ENCODE peak calls at places on chromosomes 13 and 19, in eight cellular contexts. One of them, this sample, is unnamed.

GRCh38 chr13:45370922-45371406 is 30.0 kb upstream of the TPT1 start:
- DNase-seq in A549: peak
- DNase-seq in H1: peak
- DNase-seq in K562: peak
- DNase-seq in stomach: peak
- DNase-seq in upper lobe of left lung: peak
- DNase-seq in SK-N-SH: peak
- DNase-seq in ovary: peak
- DNase-seq in this sample: no peak

GRCh38 chr13:111302045-111302722 is 18.3 kb upstream of the TEX29 start:
- DNase-seq in A549: no peak
- DNase-seq in H1: no peak
- DNase-seq in K562: no peak
- DNase-seq in stomach: no peak
- DNase-seq in upper lobe of left lung: no peak
- DNase-seq in SK-N-SH: no peak
- DNase-seq in ovary: no peak
- DNase-seq in this sample: no peak

GRCh38 chr13:98778749-98779148 is 26.3 kb upstream of the SLC15A1 start:
- DNase-seq in A549: no peak
- DNase-seq in H1: no peak
- DNase-seq in K562: no peak
- DNase-seq in stomach: no peak
- DNase-seq in upper lobe of left lung: no peak
- DNase-seq in SK-N-SH: no peak
- DNase-seq in ovary: no peak
- DNase-seq in this sample: no peak

GRCh38 chr19:49157445-49158224 is at the start of gene TRPM4:
- DNase-seq in A549: peak
- DNase-seq in H1: peak
- DNase-seq in K562: peak
- DNase-seq in stomach: peak
- DNase-seq in upper lobe of left lung: peak
- DNase-seq in SK-N-SH: peak
- DNase-seq in ovary: peak
- DNase-seq in this sample: peak

GRCh38 chr13:49374585-49375290 is 69.1 kb downstream of the CAB39L start:
- DNase-seq in A549: no peak
- DNase-seq in H1: no peak
- DNase-seq in K562: peak
- DNase-seq in stomach: no peak
- DNase-seq in upper lobe of left lung: no peak
- DNase-seq in SK-N-SH: no peak
- DNase-seq in ovary: no peak
- DNase-seq in this sample: no peak

GRCh38 chr13:99677388-99677951 is 176.2 kb downstream of the TM9SF2 start:
- DNase-seq in A549: no peak
- DNase-seq in H1: no peak
- DNase-seq in K562: no peak
- DNase-seq in stomach: no peak
- DNase-seq in upper lobe of left lung: no peak
- DNase-seq in SK-N-SH: peak
- DNase-seq in ovary: no peak
- DNase-seq in this sample: no peak

GRCh38 chr13:29497137-29497654 is 98.3 kb downstream of the SLC7A1 start:
- DNase-seq in A549: no peak
- DNase-seq in H1: no peak
- DNase-seq in K562: no peak
- DNase-seq in stomach: no peak
- DNase-seq in upper lobe of left lung: peak
- DNase-seq in SK-N-SH: no peak
- DNase-seq in ovary: peak
- DNase-seq in this sample: no peak

GRCh38 chr19:29098863-29099481 is 114.0 kb downstream of the UQCRFS1 start:
- DNase-seq in A549: peak
- DNase-seq in H1: no peak
- DNase-seq in K562: peak
- DNase-seq in stomach: peak
- DNase-seq in upper lobe of left lung: peak
- DNase-seq in SK-N-SH: no peak
- DNase-seq in ovary: no peak
- DNase-seq in this sample: peak

GRCh38 chr19:29533578-29534544 is 8.1 kb downstream of the VSTM2B start:
- DNase-seq in A549: no peak
- DNase-seq in H1: peak
- DNase-seq in K562: no peak
- DNase-seq in stomach: peak
- DNase-seq in upper lobe of left lung: peak
- DNase-seq in SK-N-SH: no peak
- DNase-seq in ovary: no peak
- DNase-seq in this sample: peak

GRCh38 chr13:95540848-95541247 is 11.7 kb upstream of the CLDN10 start:
- DNase-seq in A549: no peak
- DNase-seq in H1: no peak
- DNase-seq in K562: no peak
- DNase-seq in stomach: no peak
- DNase-seq in upper lobe of left lung: no peak
- DNase-seq in SK-N-SH: no peak
- DNase-seq in ovary: no peak
- DNase-seq in this sample: no peak

GRCh38 chr19:6350688-6351087 is 10.6 kb upstream of the CLPP start:
- DNase-seq in A549: no peak
- DNase-seq in H1: no peak
- DNase-seq in K562: no peak
- DNase-seq in stomach: no peak
- DNase-seq in upper lobe of left lung: no peak
- DNase-seq in SK-N-SH: no peak
- DNase-seq in ovary: no peak
- DNase-seq in this sample: no peak

GRCh38 chr13:39506559-39507390 is 96.2 kb downstream of the LHFPL6 start:
- DNase-seq in A549: no peak
- DNase-seq in H1: no peak
- DNase-seq in K562: no peak
- DNase-seq in stomach: no peak
- DNase-seq in upper lobe of left lung: no peak
- DNase-seq in SK-N-SH: no peak
- DNase-seq in ovary: no peak
- DNase-seq in this sample: no peak

GRCh38 chr19:12955996-12956395 is 1.0 kb downstream of the GADD45GIP1 start:
- DNase-seq in A549: no peak
- DNase-seq in H1: no peak
- DNase-seq in K562: no peak
- DNase-seq in stomach: no peak
- DNase-seq in upper lobe of left lung: no peak
- DNase-seq in SK-N-SH: no peak
- DNase-seq in ovary: no peak
- DNase-seq in this sample: no peak

GRCh38 chr13:20714161-20714560 is 10.7 kb downstream of the IL17D start:
- DNase-seq in A549: no peak
- DNase-seq in H1: no peak
- DNase-seq in K562: no peak
- DNase-seq in stomach: no peak
- DNase-seq in upper lobe of left lung: peak
- DNase-seq in SK-N-SH: no peak
- DNase-seq in ovary: no peak
- DNase-seq in this sample: no peak

GRCh38 chr13:77693449-77693940 is 4.0 kb upstream of the SLAIN1 start:
- DNase-seq in A549: no peak
- DNase-seq in H1: no peak
- DNase-seq in K562: no peak
- DNase-seq in stomach: no peak
- DNase-seq in upper lobe of left lung: no peak
- DNase-seq in SK-N-SH: no peak
- DNase-seq in ovary: no peak
- DNase-seq in this sample: no peak

DNA sequence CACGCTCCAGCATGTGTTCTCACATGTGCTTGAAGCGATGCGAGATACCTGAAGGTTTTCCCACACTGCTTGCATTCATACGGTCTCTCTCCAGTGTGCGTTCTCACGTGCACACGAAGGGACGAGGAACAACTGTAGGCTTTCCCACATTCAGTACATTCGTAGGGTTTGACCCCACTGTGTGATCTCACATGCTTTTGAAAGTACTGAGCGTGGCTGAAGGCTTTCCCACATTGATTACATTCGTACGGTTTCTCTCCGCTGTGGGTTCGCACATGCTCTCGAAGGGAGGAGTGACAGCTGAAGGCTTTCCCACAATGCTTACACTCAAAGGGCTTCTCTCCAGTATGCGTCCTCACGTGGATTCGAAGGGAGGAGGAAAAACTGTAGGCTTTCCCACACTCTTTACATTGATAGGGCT is 11.3 kb downstream of the ZNF77 start:
- DNase-seq in A549: no peak
- DNase-seq in H1: no peak
- DNase-seq in K562: no peak
- DNase-seq in stomach: no peak
- DNase-seq in upper lobe of left lung: no peak
- DNase-seq in SK-N-SH: no peak
- DNase-seq in ovary: no peak
- DNase-seq in this sample: no peak
- H3K4me3 ChIP-seq in A549: no peak
- H3K4me3 ChIP-seq in H1: no peak
- H3K4me3 ChIP-seq in K562: no peak
- H3K4me3 ChIP-seq in stomach: no peak
- H3K4me3 ChIP-seq in upper lobe of left lung: no peak
- H3K4me3 ChIP-seq in SK-N-SH: peak
- H3K4me3 ChIP-seq in ovary: no peak
- H3K4me3 ChIP-seq in this sample: no peak

GRCh38 chr13:68574053-68574452 is 1343.9 kb upstream of the PCDH9 start:
- DNase-seq in A549: no peak
- DNase-seq in H1: no peak
- DNase-seq in K562: no peak
- DNase-seq in stomach: no peak
- DNase-seq in upper lobe of left lung: no peak
- DNase-seq in SK-N-SH: no peak
- DNase-seq in ovary: no peak
- DNase-seq in this sample: no peak
- TF ChIP-seq CTCF in A549: no peak
- TF ChIP-seq CTCF in H1: no peak
- TF ChIP-seq CTCF in K562: no peak
- TF ChIP-seq CTCF in stomach: no peak
- TF ChIP-seq CTCF in upper lobe of left lung: no peak
- TF ChIP-seq CTCF in SK-N-SH: no peak
- TF ChIP-seq CTCF in ovary: no peak
- TF ChIP-seq CTCF in this sample: no peak

GRCh38 chr13:33128134-33128533 is 111.9 kb downstream of the KL start:
- DNase-seq in A549: no peak
- DNase-seq in H1: no peak
- DNase-seq in K562: no peak
- DNase-seq in stomach: no peak
- DNase-seq in upper lobe of left lung: no peak
- DNase-seq in SK-N-SH: no peak
- DNase-seq in ovary: no peak
- DNase-seq in this sample: no peak
- TF ChIP-seq EP300 in A549: no peak
- TF ChIP-seq EP300 in H1: no peak
- TF ChIP-seq EP300 in K562: no peak
- TF ChIP-seq EP300 in stomach: no peak
- TF ChIP-seq EP300 in upper lobe of left lung: no peak
- TF ChIP-seq EP300 in SK-N-SH: no peak
- TF ChIP-seq EP300 in ovary: no peak
- TF ChIP-seq EP300 in this sample: no peak

GRCh38 chr13:59444210-59444857 is 719.4 kb downstream of the DIAPH3 start:
- DNase-seq in A549: no peak
- DNase-seq in H1: no peak
- DNase-seq in K562: no peak
- DNase-seq in stomach: no peak
- DNase-seq in upper lobe of left lung: no peak
- DNase-seq in SK-N-SH: no peak
- DNase-seq in ovary: no peak
- DNase-seq in this sample: no peak
- H3K4me3 ChIP-seq in A549: no peak
- H3K4me3 ChIP-seq in H1: no peak
- H3K4me3 ChIP-seq in K562: no peak
- H3K4me3 ChIP-seq in stomach: no peak
- H3K4me3 ChIP-seq in upper lobe of left lung: no peak
- H3K4me3 ChIP-seq in SK-N-SH: no peak
- H3K4me3 ChIP-seq in ovary: no peak
- H3K4me3 ChIP-seq in this sample: no peak

GRCh38 chr19:42309686-42310085 is 3.4 kb upstream of the TMEM145 start:
- DNase-seq in A549: no peak
- DNase-seq in H1: no peak
- DNase-seq in K562: no peak
- DNase-seq in stomach: no peak
- DNase-seq in upper lobe of left lung: peak
- DNase-seq in SK-N-SH: no peak
- DNase-seq in ovary: no peak
- DNase-seq in this sample: no peak

GRCh38 chr19:42312370-42312769 is 739 bp upstream of the TMEM145 start:
- DNase-seq in A549: no peak
- DNase-seq in H1: no peak
- DNase-seq in K562: no peak
- DNase-seq in stomach: no peak
- DNase-seq in upper lobe of left lung: no peak
- DNase-seq in SK-N-SH: no peak
- DNase-seq in ovary: no peak
- DNase-seq in this sample: no peak

GRCh38 chr19:42313840-42314755 is 989 bp downstream of the TMEM145 start:
- DNase-seq in A549: no peak
- DNase-seq in H1: no peak
- DNase-seq in K562: no peak
- DNase-seq in stomach: no peak
- DNase-seq in upper lobe of left lung: no peak
- DNase-seq in SK-N-SH: peak
- DNase-seq in ovary: no peak
- DNase-seq in this sample: no peak

GRCh38 chr19:42313096-42313839 is at the start of gene TMEM145:
- DNase-seq in A549: peak
- DNase-seq in H1: peak
- DNase-seq in K562: peak
- DNase-seq in stomach: peak
- DNase-seq in upper lobe of left lung: peak
- DNase-seq in SK-N-SH: peak
- DNase-seq in ovary: peak
- DNase-seq in this sample: no peak

DNA sequence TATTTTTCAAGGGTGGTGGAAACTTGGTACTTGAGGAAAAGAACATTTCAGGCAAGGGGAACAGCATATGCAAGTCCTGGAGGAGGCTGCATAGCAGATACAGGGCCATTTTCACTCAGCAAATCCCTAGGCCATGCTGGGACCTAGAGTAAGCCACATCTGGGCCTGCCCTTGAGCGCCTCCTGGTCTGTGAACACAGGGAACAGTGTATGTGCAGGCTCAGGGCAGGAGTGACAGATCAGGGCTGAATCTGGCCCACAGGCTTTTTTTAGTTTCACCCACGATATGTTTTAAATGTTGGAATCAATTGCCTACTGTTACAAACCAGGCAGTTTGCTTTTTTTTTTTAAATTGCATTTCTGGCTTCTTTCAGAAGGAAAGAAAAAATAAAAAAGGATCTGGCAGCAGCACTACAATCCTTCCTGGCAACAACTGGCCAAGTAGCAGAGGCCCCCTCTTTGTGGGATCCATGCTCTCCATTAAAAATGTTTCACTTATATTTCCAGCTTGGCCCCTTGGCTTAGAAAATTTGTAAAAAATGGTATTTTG is 1.4 kb upstream of the TMEM145 start:
- DNase-seq in A549: no peak
- DNase-seq in H1: peak
- DNase-seq in K562: peak
- DNase-seq in stomach: no peak
- DNase-seq in upper lobe of left lung: no peak
- DNase-seq in SK-N-SH: peak
- DNase-seq in ovary: no peak
- DNase-seq in this sample: no peak
- TF ChIP-seq CTCF in A549: no peak
- TF ChIP-seq CTCF in H1: peak
- TF ChIP-seq CTCF in K562: peak
- TF ChIP-seq CTCF in stomach: no peak
- TF ChIP-seq CTCF in upper lobe of left lung: no peak
- TF ChIP-seq CTCF in SK-N-SH: no peak
- TF ChIP-seq CTCF in ovary: no peak
- TF ChIP-seq CTCF in this sample: no peak

GRCh38 chr19:42326969-42327368 is 1.5 kb downstream of the MEGF8 start:
- DNase-seq in A549: no peak
- DNase-seq in H1: no peak
- DNase-seq in K562: no peak
- DNase-seq in stomach: no peak
- DNase-seq in upper lobe of left lung: no peak
- DNase-seq in SK-N-SH: no peak
- DNase-seq in ovary: no peak
- DNase-seq in this sample: no peak
- TF ChIP-seq EP300 in A549: no peak
- TF ChIP-seq EP300 in H1: no peak
- TF ChIP-seq EP300 in K562: no peak
- TF ChIP-seq EP300 in stomach: no peak
- TF ChIP-seq EP300 in upper lobe of left lung: no peak
- TF ChIP-seq EP300 in SK-N-SH: no peak
- TF ChIP-seq EP300 in ovary: no peak
- TF ChIP-seq EP300 in this sample: no peak